ENCODE peak calls at places on chromosomes 3 and 15, in five cellular contexts. One of them, this sample, is unnamed.

GRCh38 chr3:135083756-135084155 is 288.7 kb downstream of the EPHB1 start:
- DNase-seq in H9: no peak
- DNase-seq in neuronal stem cell: no peak
- DNase-seq in mesenchymal stem cell: no peak
- DNase-seq in trophoblast cell: no peak
- DNase-seq in this sample: no peak

GRCh38 chr3:77254967-77255831 is 215.3 kb downstream of the ROBO2 start:
- DNase-seq in H9: peak; percentile 53
- DNase-seq in neuronal stem cell: peak; percentile 56
- DNase-seq in mesenchymal stem cell: peak; percentile 66
- DNase-seq in trophoblast cell: peak; percentile 11
- DNase-seq in this sample: peak; percentile 69

GRCh38 chr3:45547764-45548683 is 46.5 kb upstream of the LIMD1 start:
- DNase-seq in H9: no peak
- DNase-seq in neuronal stem cell: no peak
- DNase-seq in mesenchymal stem cell: no peak
- DNase-seq in trophoblast cell: no peak
- DNase-seq in this sample: no peak

GRCh38 chr15:51874751-51875644 is 45.5 kb downstream of the TMOD3 start:
- DNase-seq in H9: no peak
- DNase-seq in neuronal stem cell: no peak
- DNase-seq in mesenchymal stem cell: peak; percentile 98
- DNase-seq in trophoblast cell: peak; percentile 88
- DNase-seq in this sample: peak; percentile 99

GRCh38 chr3:132343018-132343612 is 25.9 kb downstream of the ACP3 start:
- DNase-seq in H9: peak; percentile 39
- DNase-seq in neuronal stem cell: peak; percentile 48
- DNase-seq in mesenchymal stem cell: peak; percentile 72
- DNase-seq in trophoblast cell: peak; percentile 38
- DNase-seq in this sample: peak; percentile 66

GRCh38 chr15:92803852-92804609 is 96.1 kb upstream of the CHD2 start:
- DNase-seq in H9: no peak
- DNase-seq in neuronal stem cell: no peak
- DNase-seq in mesenchymal stem cell: peak; percentile 100
- DNase-seq in trophoblast cell: peak; percentile 98
- DNase-seq in this sample: peak; percentile 100

GRCh38 chr15:61457050-61457733 is 228.1 kb upstream of the RORA start:
- DNase-seq in H9: no peak
- DNase-seq in neuronal stem cell: no peak
- DNase-seq in mesenchymal stem cell: no peak
- DNase-seq in trophoblast cell: no peak
- DNase-seq in this sample: no peak

GRCh38 chr3:185176756-185177359 is 24.0 kb upstream of the C3orf70 start:
- DNase-seq in H9: peak; percentile 35
- DNase-seq in neuronal stem cell: peak; percentile 43
- DNase-seq in mesenchymal stem cell: peak; percentile 41
- DNase-seq in trophoblast cell: no peak
- DNase-seq in this sample: peak; percentile 40

GRCh38 chr15:53976844-53977392 is 1.3 kb upstream of the UNC13C start:
- DNase-seq in H9: peak; percentile 72
- DNase-seq in neuronal stem cell: peak; percentile 27
- DNase-seq in mesenchymal stem cell: no peak
- DNase-seq in trophoblast cell: peak; percentile 8
- DNase-seq in this sample: no peak

DNA sequence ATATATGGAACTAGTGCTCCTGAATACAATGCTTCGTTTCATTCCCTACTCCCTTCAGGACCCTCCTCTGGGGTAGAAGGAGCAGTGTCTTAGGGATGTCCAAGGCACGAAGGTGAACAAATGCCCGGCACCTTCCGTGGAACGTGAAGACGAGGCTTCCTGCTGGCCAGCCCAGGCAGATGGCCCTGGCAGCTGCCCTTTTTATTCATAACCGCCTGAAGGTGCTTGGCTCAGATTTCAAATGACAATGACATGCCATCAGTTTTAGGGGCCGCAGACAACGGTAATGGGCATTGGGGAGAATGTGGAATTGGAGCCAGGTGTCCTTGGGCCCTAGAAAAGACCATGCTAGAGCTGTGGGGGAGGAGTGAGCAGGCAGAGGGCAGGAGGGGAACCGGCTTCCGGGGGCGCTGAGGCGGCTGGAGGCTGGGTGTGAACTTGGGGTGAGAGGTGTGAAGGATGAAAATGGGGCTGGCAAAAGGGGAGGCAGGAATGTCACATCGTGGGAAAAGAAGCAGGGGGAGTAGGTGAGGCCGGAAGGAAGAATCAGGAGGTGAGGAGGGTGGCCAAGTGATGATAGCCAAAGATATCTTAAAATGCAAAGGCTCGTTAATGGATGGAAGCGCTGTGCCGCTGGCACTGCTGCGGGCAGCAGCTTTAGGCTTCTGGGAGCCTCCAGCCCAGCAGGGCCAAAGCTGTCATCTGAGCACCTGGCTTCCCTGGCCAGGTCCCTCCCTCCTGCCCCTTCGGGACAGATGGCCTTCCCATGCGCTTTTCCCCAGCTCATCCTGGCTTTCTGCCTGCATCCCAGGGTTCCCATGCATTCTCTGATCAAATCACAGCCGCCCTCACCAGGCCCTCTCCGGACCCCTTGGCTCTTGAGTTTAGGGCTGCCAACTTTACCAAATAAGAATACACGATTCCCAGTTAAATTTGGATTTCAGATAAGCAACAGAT is 93.7 kb downstream of the TMEM266 start:
- DNase-seq in H9: peak; percentile 24
- DNase-seq in neuronal stem cell: no peak
- DNase-seq in mesenchymal stem cell: no peak
- DNase-seq in trophoblast cell: no peak
- DNase-seq in this sample: no peak
- H2BK5ac ChIP-seq in H9: no peak overlapping the region
- H2BK5ac ChIP-seq in neuronal stem cell: no peak overlapping the region
- H2BK5ac ChIP-seq in mesenchymal stem cell: no peak overlapping the region
- H2BK5ac ChIP-seq in trophoblast cell: no peak overlapping the region
- H2BK5ac ChIP-seq in this sample: no peak overlapping the region

DNA sequence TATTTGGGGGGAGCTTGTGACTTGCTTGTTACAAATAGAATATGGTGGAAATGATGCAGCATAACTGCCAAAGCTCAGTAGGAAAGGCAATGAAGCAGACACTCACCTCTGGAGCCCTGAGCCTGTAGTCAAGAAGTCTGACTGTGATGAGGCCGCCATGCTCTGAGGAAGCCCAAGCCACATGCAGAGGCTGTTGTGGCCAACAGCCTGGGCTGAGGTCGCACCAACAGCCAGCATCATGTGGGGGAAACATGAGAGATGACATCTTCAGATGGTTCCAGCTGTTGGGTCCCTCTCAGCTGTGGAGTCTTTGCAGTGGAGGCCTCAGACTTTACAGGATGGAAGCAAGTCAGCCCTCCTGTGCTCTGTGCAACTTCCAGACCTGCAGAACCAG is 161.4 kb downstream of the CHSY1 start:
- DNase-seq in H9: no peak
- DNase-seq in neuronal stem cell: no peak
- DNase-seq in mesenchymal stem cell: no peak
- DNase-seq in trophoblast cell: no peak
- DNase-seq in this sample: no peak
- H2BK5ac ChIP-seq in H9: no peak overlapping the region
- H2BK5ac ChIP-seq in neuronal stem cell: no peak overlapping the region
- H2BK5ac ChIP-seq in mesenchymal stem cell: no peak overlapping the region
- H2BK5ac ChIP-seq in trophoblast cell: no peak overlapping the region
- H2BK5ac ChIP-seq in this sample: no peak overlapping the region

DNA sequence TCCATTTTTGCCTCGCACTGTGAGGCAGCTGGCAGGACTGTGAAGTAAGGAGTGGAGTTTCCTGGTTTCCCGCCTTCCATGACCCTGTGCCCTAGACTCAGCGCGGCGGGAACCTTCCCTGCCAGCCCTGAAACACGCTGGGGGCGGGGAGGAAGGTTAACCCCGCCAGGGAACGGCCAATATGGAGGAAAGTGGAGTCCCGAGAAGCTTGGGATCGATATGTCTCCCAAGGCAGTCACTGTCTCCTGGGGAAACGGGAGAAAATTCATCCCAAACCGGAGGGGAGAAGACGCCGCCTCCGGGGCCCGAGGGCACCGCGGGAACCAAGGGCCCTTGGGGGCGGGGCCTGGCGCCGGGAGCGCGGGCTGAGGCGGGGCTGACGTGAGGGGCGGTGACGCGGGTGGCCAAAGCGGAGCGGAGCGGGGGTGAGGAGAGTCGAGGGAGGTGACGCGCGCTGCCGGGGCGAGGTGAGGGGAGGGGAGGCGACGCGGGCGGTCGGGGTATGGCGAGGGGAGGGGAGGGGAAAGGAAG is at the start of gene HMCES:
- DNase-seq in H9: peak; percentile 94
- DNase-seq in neuronal stem cell: peak; percentile 90
- DNase-seq in mesenchymal stem cell: peak; percentile 91
- DNase-seq in trophoblast cell: peak; percentile 89
- DNase-seq in this sample: peak; percentile 81
- H2BK5ac ChIP-seq in H9: peak within 1 kb of the TSS; percentile 45
- H2BK5ac ChIP-seq in neuronal stem cell: peak within 1 kb of the TSS; percentile 83
- H2BK5ac ChIP-seq in mesenchymal stem cell: no peak within 1 kb of the TSS
- H2BK5ac ChIP-seq in trophoblast cell: peak within 1 kb of the TSS; percentile 81
- H2BK5ac ChIP-seq in this sample: peak within 1 kb of the TSS; percentile 37

GRCh38 chr15:60396100-60396499 is 1.7 kb downstream of the ANXA2 start:
- DNase-seq in H9: no peak
- DNase-seq in neuronal stem cell: no peak
- DNase-seq in mesenchymal stem cell: peak; percentile 47
- DNase-seq in trophoblast cell: peak; percentile 90
- DNase-seq in this sample: no peak

GRCh38 chr15:60399246-60399915 is 1.6 kb upstream of the ANXA2 start:
- DNase-seq in H9: no peak
- DNase-seq in neuronal stem cell: no peak
- DNase-seq in mesenchymal stem cell: no peak
- DNase-seq in trophoblast cell: peak; percentile 71
- DNase-seq in this sample: no peak

GRCh38 chr15:60396964-60397771 is 618 bp downstream of the ANXA2 start:
- DNase-seq in H9: peak; percentile 65
- DNase-seq in neuronal stem cell: no peak
- DNase-seq in mesenchymal stem cell: peak; percentile 82
- DNase-seq in trophoblast cell: peak; percentile 71
- DNase-seq in this sample: peak; percentile 68

GRCh38 chr15:60396560-60396963 is 1.2 kb downstream of the ANXA2 start:
- DNase-seq in H9: no peak
- DNase-seq in neuronal stem cell: no peak
- DNase-seq in mesenchymal stem cell: peak; percentile 39
- DNase-seq in trophoblast cell: no peak
- DNase-seq in this sample: no peak

DNA sequence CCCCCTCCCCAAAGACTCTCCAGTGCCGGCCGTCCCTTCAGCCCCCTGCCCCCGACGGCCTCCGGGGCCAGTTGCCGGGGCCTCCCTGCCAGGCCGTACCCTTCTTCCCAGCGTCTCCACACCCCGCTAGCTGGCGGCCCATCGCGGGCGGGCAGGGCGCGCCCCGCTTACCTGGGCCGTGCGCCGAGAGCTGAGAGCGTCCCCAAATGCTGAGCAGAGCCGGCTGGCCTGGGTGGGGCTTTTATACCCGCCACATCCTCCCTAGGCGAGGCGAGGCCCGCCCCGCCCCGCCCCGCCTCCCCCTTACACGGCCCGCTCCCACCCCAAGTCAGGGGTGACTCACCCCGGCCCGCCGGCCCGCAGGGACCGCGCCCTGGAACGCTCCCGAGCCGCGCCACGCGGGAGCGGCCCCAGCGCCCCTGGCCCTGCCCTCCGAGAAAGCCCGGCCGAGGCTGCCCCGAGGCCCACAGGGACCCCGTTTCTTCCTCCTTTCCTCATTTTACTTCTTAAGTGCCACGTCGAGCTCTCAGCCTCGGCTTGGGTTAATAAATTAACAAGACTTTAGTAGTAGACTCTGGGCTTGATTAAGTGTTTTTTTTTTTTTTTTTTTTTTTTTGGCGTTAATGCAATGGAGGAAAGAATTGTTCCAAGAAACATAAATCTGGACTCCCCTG is at the start of gene ANXA2:
- DNase-seq in H9: peak; percentile 86
- DNase-seq in neuronal stem cell: no peak
- DNase-seq in mesenchymal stem cell: peak; percentile 90
- DNase-seq in trophoblast cell: peak; percentile 86
- DNase-seq in this sample: peak; percentile 84
- H2BK5ac ChIP-seq in H9: no peak within 1 kb of the TSS
- H2BK5ac ChIP-seq in neuronal stem cell: peak within 1 kb of the TSS; percentile 43
- H2BK5ac ChIP-seq in mesenchymal stem cell: peak within 1 kb of the TSS; percentile 100
- H2BK5ac ChIP-seq in trophoblast cell: peak within 1 kb of the TSS; percentile 98
- H2BK5ac ChIP-seq in this sample: peak within 1 kb of the TSS; percentile 98

DNA sequence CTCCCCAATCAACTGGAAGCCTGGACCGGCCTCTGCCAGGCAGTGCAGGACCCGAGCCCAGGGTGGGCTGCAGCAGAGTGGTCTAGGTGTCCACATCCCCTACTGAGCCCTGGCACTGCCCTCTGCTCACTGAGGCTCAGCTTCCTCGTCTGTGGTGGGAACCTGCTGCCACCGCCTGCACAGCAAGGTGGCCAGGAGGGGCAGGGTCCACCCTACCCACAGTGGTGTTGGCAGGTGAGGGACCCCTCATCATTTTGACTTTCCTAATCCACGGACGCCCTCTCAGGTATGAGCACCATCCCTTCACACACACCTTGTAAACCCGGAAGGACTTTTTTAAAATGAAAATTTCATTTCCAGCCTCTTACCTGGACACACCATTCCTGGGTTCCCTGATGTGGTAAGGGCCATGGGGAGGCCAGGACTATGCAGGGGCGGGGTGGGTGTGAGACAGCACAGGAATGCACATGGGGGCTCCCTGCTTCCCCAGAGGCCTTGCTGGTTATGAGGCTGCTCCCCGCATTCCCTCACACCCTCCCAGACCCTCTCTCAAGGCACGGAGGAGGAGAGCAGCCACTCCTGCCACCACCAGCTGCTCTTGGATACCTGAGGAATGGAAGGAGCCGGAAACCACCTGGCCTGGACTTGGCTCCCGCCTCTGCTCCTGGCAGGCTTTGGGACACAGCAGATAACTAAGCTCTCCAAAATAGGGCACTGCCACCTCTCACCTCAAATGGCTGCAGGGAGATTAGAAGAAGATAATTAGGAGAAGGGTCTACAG is 185.9 kb upstream of the TPM1 start:
- DNase-seq in H9: no peak
- DNase-seq in neuronal stem cell: no peak
- DNase-seq in mesenchymal stem cell: no peak
- DNase-seq in trophoblast cell: no peak
- DNase-seq in this sample: no peak
- H2BK5ac ChIP-seq in H9: no peak overlapping the region
- H2BK5ac ChIP-seq in neuronal stem cell: no peak overlapping the region
- H2BK5ac ChIP-seq in mesenchymal stem cell: peak overlapping the region; percentile 19
- H2BK5ac ChIP-seq in trophoblast cell: peak overlapping the region; percentile 18
- H2BK5ac ChIP-seq in this sample: no peak overlapping the region

DNA sequence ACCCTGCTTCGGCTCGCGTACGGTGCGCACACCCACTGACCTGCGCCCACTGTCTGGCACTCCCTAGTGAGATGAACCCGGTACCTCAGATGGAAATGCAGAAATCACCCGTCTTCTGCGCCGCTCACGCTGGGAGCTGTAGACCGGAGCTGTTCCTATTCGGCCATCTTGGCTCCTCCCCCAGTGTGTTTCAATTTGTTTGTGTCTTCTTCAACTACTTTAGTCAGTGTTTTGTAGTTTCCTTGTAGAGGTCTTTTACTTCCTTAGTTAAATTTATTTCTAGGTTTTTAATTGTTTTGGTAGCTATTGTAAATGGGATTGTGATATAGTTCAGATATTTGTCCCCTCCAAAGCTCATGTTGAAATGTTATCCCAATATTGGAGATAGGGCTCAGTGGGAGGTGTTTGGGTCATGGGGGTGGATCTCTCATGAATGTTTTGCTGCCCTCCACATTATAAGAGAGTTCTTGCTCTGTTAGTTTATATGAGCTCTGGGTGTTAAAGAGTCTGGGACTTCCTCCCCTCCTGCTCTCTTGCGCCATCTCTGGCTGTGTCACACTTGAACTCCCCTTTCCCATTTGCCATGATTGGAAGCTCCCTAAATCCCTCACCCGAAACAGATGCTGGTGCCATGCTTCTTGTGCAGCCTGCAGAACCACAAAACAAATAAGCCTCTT is 304.4 kb downstream of the DOCK3 start:
- DNase-seq in H9: peak; percentile 74
- DNase-seq in neuronal stem cell: no peak
- DNase-seq in mesenchymal stem cell: no peak
- DNase-seq in trophoblast cell: no peak
- DNase-seq in this sample: no peak
- H2BK5ac ChIP-seq in H9: no peak overlapping the region
- H2BK5ac ChIP-seq in neuronal stem cell: no peak overlapping the region
- H2BK5ac ChIP-seq in mesenchymal stem cell: no peak overlapping the region
- H2BK5ac ChIP-seq in trophoblast cell: no peak overlapping the region
- H2BK5ac ChIP-seq in this sample: no peak overlapping the region

This sample was measured in IMR-90.